ENCODE peak calls at places on chromosomes 5 and 9, in six cellular contexts. A is CD4-positive, alpha-beta memory T cell; P is CD4-positive, CD25-positive, alpha-beta regulatory T cell; Q is tibial artery; J is body of pancreas; H is hepatocyte. U is an unnamed sample.

GRCh38 chr5:107294151-107294550 is 376.6 kb downstream of the EFNA5 start:
- DNase-seq in A (no peak), P (no peak), Q (no peak), J (no peak), H (no peak), U (no peak)

GRCh38 chr9:124084087-124084486 is 72.5 kb downstream of the LHX2 start:
- DNase-seq in A (no peak), P (no peak), Q (no peak), J (no peak), H (no peak), U (no peak)

GRCh38 chr5:7592910-7593309 is 197.0 kb downstream of the ADCY2 start:
- DNase-seq in A (no peak), P (no peak), Q (no peak), J (no peak), H (peak; percentile 26), U (no peak)

GRCh38 chr5:86861514-86861913 is 243.8 kb downstream of the COX7C start:
- DNase-seq in A (no peak), P (no peak), Q (no peak), J (no peak), H (no peak), U (no peak)

GRCh38 chr5:160129841-160130240 is 10.6 kb upstream of the PWWP2A start:
- DNase-seq in A (no peak), P (no peak), Q (no peak), J (no peak), H (no peak), U (no peak)

GRCh38 chr5:118506453-118506852 is 481.9 kb downstream of the DTWD2 start:
- DNase-seq in A (no peak), P (no peak), Q (no peak), J (no peak), H (no peak), U (no peak)

GRCh38 chr5:6766558-6767191 is 53.4 kb downstream of the TENT4A start:
- DNase-seq in A (no peak), P (no peak), Q (peak; percentile 96), J (peak; percentile 88), H (peak; percentile 37), U (peak; percentile 93)

GRCh38 chr5:153445875-153446567 is 44.4 kb upstream of the GRIA1 start:
- DNase-seq in A (no peak), P (no peak), Q (peak; percentile 88), J (peak; percentile 34), H (peak; percentile 16), U (no peak)

GRCh38 chr5:116144103-116144502 is 59.3 kb downstream of the COMMD10 start:
- DNase-seq in A (no peak), P (no peak), Q (no peak), J (no peak), H (no peak), U (no peak)

GRCh38 chr5:150544606-150545219 is 36.8 kb downstream of the NDST1 start:
- DNase-seq in A (peak; percentile 44), P (peak; percentile 12), Q (peak; percentile 74), J (peak; percentile 82), H (peak; percentile 83), U (peak; percentile 88)

GRCh38 chr5:67680109-67680508 is 483.5 kb upstream of the CD180 start:
- DNase-seq in A (no peak), P (no peak), Q (no peak), J (no peak), H (no peak), U (no peak)

GRCh38 chr9:110808599-110808980 is 140.0 kb downstream of the MUSK start:
- DNase-seq in A (no peak), P (no peak), Q (no peak), J (no peak), H (no peak), U (no peak)

GRCh38 chr9:81318571-81318970 is 370.8 kb downstream of the TLE1 start:
- DNase-seq in A (no peak), P (no peak), Q (no peak), J (no peak), H (no peak), U (no peak)

GRCh38 chr5:2136728-2137333 is 254.1 kb upstream of the IRX4 start:
- DNase-seq in A (no peak), P (no peak), Q (peak; percentile 48), J (no peak), H (no peak), U (no peak)

GRCh38 chr5:305459-305858 is 16.1 kb upstream of the AHRR start:
- DNase-seq in A (no peak), P (no peak), Q (no peak), J (no peak), H (no peak), U (no peak)

GRCh38 chr9:111106202-111106601 is 67.9 kb upstream of the LPAR1 start:
- DNase-seq in A (no peak), P (no peak), Q (no peak), J (no peak), H (no peak), U (no peak)

GRCh38 chr5:16593630-16594029 is 23.2 kb downstream of the RETREG1 start:
- DNase-seq in A (no peak), P (no peak), Q (no peak), J (no peak), H (no peak), U (no peak)

GRCh38 chr5:115069087-115069968 is 100.4 kb downstream of the TRIM36 start:
- DNase-seq in A (no peak), P (no peak), Q (no peak), J (peak; percentile 55), H (peak; percentile 66), U (peak; percentile 19)

GRCh38 chr9:74735761-74736160 is 152.0 kb downstream of the TRPM6 start:
- DNase-seq in A (no peak), P (no peak), Q (no peak), J (no peak), H (no peak), U (no peak)

DNA sequence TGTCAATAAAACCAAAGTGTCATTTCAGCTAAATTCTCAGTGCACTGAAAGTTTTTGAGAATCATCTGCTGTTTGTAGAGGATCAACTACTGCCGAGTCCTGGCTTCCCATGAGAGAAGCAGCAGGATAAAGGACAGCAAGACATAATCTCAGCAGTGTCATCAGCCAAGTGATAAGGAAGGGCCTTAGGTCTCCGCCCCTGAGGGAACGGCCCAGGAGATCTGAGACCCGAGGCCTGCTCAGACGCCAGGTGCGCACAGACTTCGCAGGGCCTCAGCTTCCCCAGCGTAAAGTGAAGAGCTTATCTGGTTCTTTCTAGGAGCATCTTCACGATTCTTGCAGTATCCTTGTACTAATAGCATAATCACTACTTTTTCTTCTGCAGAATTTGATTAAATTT is 2.4 kb downstream of the GFPT2 start:
- DNase-seq in A (no peak), P (no peak), Q (no peak), J (no peak), H (no peak), U (no peak)
- H3K4me1 ChIP-seq in A (peaks cover 9% of the 10 kb centered on the region), P (peaks cover 22% of the 10 kb centered on the region), Q (no peaks in the 10 kb centered on the region), J (peaks cover 25% of the 10 kb centered on the region), H (peaks cover 14% of the 10 kb centered on the region), U (peaks cover 15% of the 10 kb centered on the region)

GRCh38 chr5:126471247-126471646 is 48.0 kb downstream of the GRAMD2B start:
- DNase-seq in A (no peak), P (no peak), Q (no peak), J (no peak), H (no peak), U (no peak)
- H3K27ac ChIP-seq in A (no peak overlapping the region), P (no peak overlapping the region), Q (peak overlapping the region; percentile 24), J (no peak overlapping the region), H (peak overlapping the region; percentile 68), U (no peak overlapping the region)

GRCh38 chr5:73433272-73433981 is 15.2 kb downstream of the FOXD1 start:
- DNase-seq in A (no peak), P (no peak), Q (no peak), J (no peak), H (no peak), U (no peak)

GRCh38 chr5:73433982-73434342 is 14.6 kb downstream of the FOXD1 start:
- DNase-seq in A (no peak), P (no peak), Q (no peak), J (no peak), H (no peak), U (no peak)

GRCh38 chr5:73434921-73435320 is 13.7 kb downstream of the FOXD1 start:
- DNase-seq in A (no peak), P (no peak), Q (no peak), J (no peak), H (no peak), U (no peak)

GRCh38 chr5:73435640-73436534 is 12.7 kb downstream of the FOXD1 start:
- DNase-seq in A (no peak), P (no peak), Q (no peak), J (no peak), H (no peak), U (no peak)

GRCh38 chr5:73434461-73434860 is 14.1 kb downstream of the FOXD1 start:
- DNase-seq in A (no peak), P (no peak), Q (no peak), J (no peak), H (no peak), U (no peak)
- H3K27me3 ChIP-seq in A (peaks cover 64% of the 10 kb centered on the region), P (peaks cover 58% of the 10 kb centered on the region), Q (peaks cover 84% of the 10 kb centered on the region), J (peaks cover 36% of the 10 kb centered on the region), H (peaks cover 95% of the 10 kb centered on the region), U (peaks cover 67% of the 10 kb centered on the region)

DNA sequence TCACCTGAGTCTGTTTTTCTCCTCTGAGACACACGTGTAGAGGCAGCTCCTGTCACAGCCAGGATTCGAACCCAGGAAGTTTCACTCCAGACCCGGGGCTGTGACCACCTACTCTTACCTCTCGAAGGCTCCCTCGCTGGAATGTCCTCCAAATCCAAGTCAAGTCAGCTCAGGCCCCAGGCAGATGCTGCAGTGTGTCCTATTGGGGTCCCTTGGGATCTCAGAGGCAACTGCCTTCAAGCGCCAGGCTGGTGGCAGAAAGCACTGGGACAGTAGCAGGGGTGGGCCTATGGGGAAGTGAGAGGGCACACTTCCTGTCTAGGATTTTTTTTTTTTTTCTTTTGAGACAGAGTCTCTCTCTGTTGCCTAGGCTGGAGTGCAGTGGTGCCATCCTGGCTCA is 762 bp upstream of the ST6GALNAC4 start:
- DNase-seq in A (no peak), P (no peak), Q (no peak), J (no peak), H (no peak), U (no peak)
- H3K4me1 ChIP-seq in A (peaks cover 41% of the 10 kb centered on the region), P (peaks cover 47% of the 10 kb centered on the region), Q (peaks cover 6% of the 10 kb centered on the region), J (peaks cover 70% of the 10 kb centered on the region), H (peaks cover 18% of the 10 kb centered on the region), U (peaks cover 35% of the 10 kb centered on the region)

U was measured in colonic mucosa.